ENCODE peak calls at places on chromosome X, in nine cellular contexts. P is cardiac fibroblast, N is fibroblast of lung, J is progenitor cell of endocrine pancreas, Y is lung, H is MCF 10A, E is nephron progenitor cell, T is heart left ventricle, S is fibroblast of pulmonary artery. D is an unnamed sample.

GRCh38 chrX:65924938-65925507 is 114.9 kb downstream of the VSIG4 start:
- DNase-seq in P (no peak), N (no peak), J (no peak), Y (no peak), H (no peak), E (no peak), T (no peak), S (no peak), D (no peak)

GRCh38 chrX:115892787-115893671 is 277.5 kb upstream of the AGTR2 start:
- DNase-seq in P (peak), N (peak), J (no peak), Y (peak), H (peak), E (no peak), T (no peak), S (peak), D (no peak)

GRCh38 chrX:103464071-103464773 is 55.1 kb downstream of the RAB40A start:
- DNase-seq in P (peak), N (peak), J (no peak), Y (no peak), H (peak), E (peak), T (peak), S (peak), D (no peak)

GRCh38 chrX:27254663-27255062 is 208.5 kb downstream of the PPP4R3C start:
- DNase-seq in P (no peak), N (no peak), J (no peak), Y (no peak), H (peak), E (no peak), T (no peak), S (no peak), D (no peak)

GRCh38 chrX:69182818-69183375 is 17.6 kb upstream of the PJA1 start:
- DNase-seq in P (no peak), N (no peak), J (no peak), Y (no peak), H (no peak), E (no peak), T (no peak), S (no peak), D (no peak)

GRCh38 chrX:134929813-134930212 is 61.0 kb upstream of the SMIM10 start:
- DNase-seq in P (no peak), N (no peak), J (no peak), Y (no peak), H (no peak), E (no peak), T (no peak), S (no peak), D (no peak)

GRCh38 chrX:44092778-44093177 is 119.6 kb upstream of the NDP start:
- DNase-seq in P (no peak), N (no peak), J (no peak), Y (no peak), H (no peak), E (no peak), T (no peak), S (no peak), D (no peak)

GRCh38 chrX:53287493-53288138 is 6.2 kb upstream of the IQSEC2 start:
- DNase-seq in P (peak), N (peak), J (no peak), Y (no peak), H (peak), E (no peak), T (peak), S (peak), D (peak)

GRCh38 chrX:56788717-56789122 is 59.7 kb downstream of the NBDY start:
- DNase-seq in P (peak), N (no peak), J (no peak), Y (no peak), H (no peak), E (no peak), T (no peak), S (peak), D (no peak)

GRCh38 chrX:138856881-138857280 is 145.4 kb upstream of the FGF13 start:
- DNase-seq in P (no peak), N (peak), J (no peak), Y (no peak), H (no peak), E (no peak), T (no peak), S (no peak), D (no peak)

GRCh38 chrX:72021975-72022374 is 109.7 kb downstream of the RTL5 start:
- DNase-seq in P (no peak), N (no peak), J (no peak), Y (peak), H (peak), E (no peak), T (no peak), S (no peak), D (no peak)
- TF ChIP-seq CTCF in P (peak), N (peak), J (peak), Y (no peak), H (peak), E (no peak), T (no peak), S (peak), D (peak)

DNA sequence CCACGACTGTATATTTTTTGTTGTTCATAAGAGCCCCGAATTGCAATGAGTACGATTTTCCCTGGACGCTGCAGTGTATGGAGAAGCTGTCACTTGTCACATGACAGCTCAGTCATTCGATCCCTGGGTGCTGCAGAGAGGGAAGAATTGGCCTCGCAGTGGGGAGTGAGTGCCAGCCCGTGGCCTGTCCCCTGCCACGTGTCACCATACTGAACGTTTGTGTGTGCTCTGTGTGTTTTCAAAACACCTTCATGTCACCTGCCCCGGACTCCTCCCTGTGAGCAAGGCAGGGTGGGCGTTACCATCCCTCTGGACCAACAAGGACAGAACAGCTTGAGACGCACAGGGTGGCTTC is 77.9 kb downstream of the TBL1X start:
- DNase-seq in P (no peak), N (no peak), J (no peak), Y (no peak), H (no peak), E (no peak), T (no peak), S (no peak), D (no peak)
- TF ChIP-seq CTCF in P (no peak), N (no peak), J (no peak), Y (no peak), H (no peak), E (no peak), T (no peak), S (no peak), D (no peak)

DNA sequence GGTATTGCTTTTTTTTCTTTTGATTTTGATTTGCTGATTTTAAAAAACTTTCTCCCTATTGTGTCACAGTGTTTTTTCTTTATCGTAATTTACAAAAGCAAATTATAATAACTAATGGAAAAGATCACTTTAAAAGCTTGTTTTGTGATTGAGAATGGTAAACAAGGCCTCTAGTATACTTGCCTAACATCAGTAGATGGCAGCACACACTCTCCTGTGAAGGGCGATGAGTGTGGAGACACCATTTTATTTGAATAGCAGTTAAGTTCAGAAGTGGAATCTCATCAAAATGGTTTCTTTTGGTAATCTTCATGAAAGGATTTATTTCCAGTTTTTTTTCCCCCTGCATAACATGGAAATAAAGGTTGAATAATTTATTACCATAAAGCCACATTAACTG is 72.3 kb downstream of the PAK3 start:
- DNase-seq in P (peak), N (peak), J (no peak), Y (no peak), H (peak), E (peak), T (no peak), S (peak), D (no peak)
- TF ChIP-seq CTCF in P (no peak), N (no peak), J (peak), Y (no peak), H (peak), E (peak), T (no peak), S (no peak), D (no peak)

GRCh38 chrX:129239371-129239770 is 283.9 kb downstream of the SMARCA1 start:
- DNase-seq in P (peak), N (peak), J (no peak), Y (no peak), H (peak), E (no peak), T (no peak), S (peak), D (no peak)

GRCh38 chrX:129238011-129238410 is 285.3 kb downstream of the SMARCA1 start:
- DNase-seq in P (no peak), N (peak), J (no peak), Y (no peak), H (no peak), E (no peak), T (no peak), S (no peak), D (no peak)

GRCh38 chrX:129230850-129231512 is 292.3 kb downstream of the SMARCA1 start:
- DNase-seq in P (no peak), N (no peak), J (no peak), Y (no peak), H (no peak), E (no peak), T (peak), S (no peak), D (no peak)

GRCh38 chrX:129233791-129234190 is 289.5 kb downstream of the SMARCA1 start:
- DNase-seq in P (no peak), N (peak), J (no peak), Y (no peak), H (no peak), E (no peak), T (no peak), S (no peak), D (no peak)

GRCh38 chrX:129235903-129236302 is 287.4 kb downstream of the SMARCA1 start:
- DNase-seq in P (no peak), N (peak), J (no peak), Y (no peak), H (peak), E (no peak), T (no peak), S (no peak), D (no peak)
- TF ChIP-seq CTCF in P (no peak), N (no peak), J (peak), Y (no peak), H (no peak), E (no peak), T (no peak), S (no peak), D (no peak)

GRCh38 chrX:150449313-150449712 is 86.2 kb downstream of the MAMLD1 start:
- DNase-seq in P (no peak), N (no peak), J (no peak), Y (peak), H (no peak), E (no peak), T (no peak), S (no peak), D (no peak)
- TF ChIP-seq CTCF in P (no peak), N (peak), J (no peak), Y (no peak), H (peak), E (no peak), T (no peak), S (no peak), D (no peak)

DNA sequence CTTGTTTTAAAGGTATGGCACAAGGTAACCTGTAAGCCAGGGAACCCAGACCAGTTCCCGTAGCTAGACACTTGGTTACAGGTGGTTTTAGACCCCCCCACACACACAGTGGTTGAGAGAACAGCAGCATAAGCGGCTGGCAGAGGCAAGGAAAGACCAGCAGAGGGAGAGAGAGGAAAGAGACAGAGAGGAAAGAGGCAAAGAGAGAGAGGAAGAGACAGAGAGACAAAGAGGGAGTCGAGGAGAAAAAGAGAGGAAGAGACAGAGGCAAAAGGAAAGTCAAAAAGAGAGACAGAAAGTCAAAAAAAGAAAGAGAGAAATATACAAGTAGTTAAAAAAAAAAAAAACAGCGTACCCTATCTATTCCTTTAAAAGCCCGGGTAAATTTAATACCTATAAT is 19.5 kb upstream of the PCSK1N start:
- DNase-seq in P (peak), N (peak), J (no peak), Y (no peak), H (peak), E (no peak), T (no peak), S (peak), D (no peak)
- TF ChIP-seq CTCF in P (peak), N (peak), J (peak), Y (no peak), H (peak), E (no peak), T (no peak), S (peak), D (no peak)

DNA sequence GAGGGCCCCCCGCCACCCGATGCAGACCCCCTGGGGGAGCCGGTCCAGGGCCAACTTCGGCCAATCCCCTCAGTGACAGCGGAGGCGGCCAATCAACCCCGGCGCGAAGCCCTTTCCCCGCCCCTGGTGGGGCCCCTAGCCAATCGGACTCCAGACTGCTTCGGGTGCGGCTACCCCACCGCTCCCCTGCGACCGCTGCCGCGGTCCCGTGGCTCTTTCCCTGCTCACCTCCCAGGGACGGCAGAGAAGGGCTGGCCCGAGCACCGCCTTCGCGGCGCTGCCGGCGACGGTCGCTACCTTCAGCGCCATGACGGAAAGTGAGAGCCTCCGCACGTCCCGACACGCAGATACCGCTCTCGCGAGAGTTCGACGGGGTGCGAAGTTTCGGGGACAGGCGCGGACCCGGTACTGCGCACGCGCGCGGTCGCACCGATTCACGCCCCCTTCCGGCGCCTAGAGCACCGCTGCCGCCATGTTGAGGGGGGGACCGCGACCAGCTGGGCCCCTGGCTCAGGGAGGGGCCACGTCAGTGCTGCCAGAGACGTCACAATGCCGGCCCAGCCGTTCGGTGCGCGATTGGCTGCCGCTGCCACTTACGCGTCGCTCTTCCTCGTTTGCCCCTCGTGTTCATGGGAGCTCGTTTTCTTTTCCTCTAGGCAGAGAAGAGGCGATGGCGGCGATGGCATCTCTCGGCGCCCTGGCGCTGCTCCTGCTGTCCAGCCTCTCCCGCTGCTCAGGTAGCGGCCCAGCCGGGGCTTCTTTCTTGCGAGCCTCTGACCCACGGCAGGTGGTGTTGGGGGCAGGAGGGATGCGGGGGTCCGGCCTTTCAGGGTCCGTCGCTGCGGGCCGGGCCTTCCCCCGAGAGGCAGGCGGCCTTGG is at the start of the genes IDH3G and SSR4:
- DNase-seq in P (peak), N (peak), J (peak), Y (peak), H (peak), E (peak), T (peak), S (peak), D (peak)
- TF ChIP-seq CTCF in P (no peak), N (no peak), J (peak), Y (no peak), H (no peak), E (no peak), T (peak), S (no peak), D (no peak)

DNA sequence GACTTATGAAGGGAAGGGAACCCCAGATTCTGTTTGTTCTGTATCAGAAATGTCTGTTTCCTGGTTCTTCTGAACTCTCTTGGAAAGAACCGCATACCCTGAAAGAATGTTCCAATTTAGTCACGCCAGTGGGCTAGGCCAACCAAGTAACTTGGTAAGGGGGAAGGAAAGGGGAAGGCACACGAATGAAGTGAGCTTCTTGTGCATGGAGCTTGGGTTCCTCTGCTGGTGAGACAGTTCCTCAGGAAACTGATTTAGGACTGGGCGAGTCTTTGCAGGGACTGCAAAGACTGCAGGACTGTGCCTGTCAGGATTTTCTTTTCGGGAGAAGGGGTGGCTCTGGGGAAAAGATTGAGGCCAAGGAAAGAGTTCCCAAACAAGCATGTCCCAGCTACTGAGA is 35.6 kb downstream of the FRMPD3 start:
- DNase-seq in P (no peak), N (peak), J (no peak), Y (no peak), H (no peak), E (no peak), T (no peak), S (no peak), D (no peak)
- TF ChIP-seq CTCF in P (no peak), N (no peak), J (no peak), Y (no peak), H (no peak), E (no peak), T (no peak), S (no peak), D (no peak)

DNA sequence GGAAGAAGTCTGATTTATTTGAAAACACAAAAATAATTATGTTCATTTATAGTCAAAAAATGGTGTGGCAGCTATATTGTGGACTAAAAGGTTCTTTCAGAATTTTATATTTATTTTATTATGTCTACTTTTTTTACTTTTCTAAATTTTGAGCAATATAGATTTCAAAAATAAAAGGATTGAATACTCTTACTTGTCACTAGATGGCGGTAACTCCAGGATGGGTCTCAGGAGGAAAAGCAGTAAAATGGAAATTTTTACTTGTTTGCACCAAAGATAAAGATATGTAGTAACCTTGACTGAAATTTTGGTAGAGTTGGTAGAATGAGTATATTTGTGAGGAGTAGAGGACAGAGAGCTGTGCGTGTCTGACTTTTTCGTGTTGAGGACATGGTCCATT is 14.5 kb upstream of the DACH2 start:
- DNase-seq in P (peak), N (peak), J (no peak), Y (no peak), H (peak), E (no peak), T (no peak), S (peak), D (no peak)
- TF ChIP-seq CTCF in P (peak), N (peak), J (peak), Y (no peak), H (peak), E (peak), T (peak), S (peak), D (no peak)

D was measured in natural killer cell.